ENCODE peak calls at places on chromosome 18, in five cellular contexts. W is adrenal gland, J is kidney epithelial cell, O is psoas muscle, R is left ventricle myocardium inferior. X is an unnamed sample.

GRCh38 chr18:56060967-56061541 is 473.1 kb upstream of the TCF4 start:
- DNase-seq in W (no peak), J (no peak), O (no peak), R (no peak), X (no peak)

GRCh38 chr18:48962857-48963554 is 12.2 kb upstream of the SMAD7 start:
- DNase-seq in W (no peak), J (no peak), O (no peak), R (no peak), X (no peak)

GRCh38 chr18:35464731-35465728 is 32.7 kb downstream of the INO80C start:
- DNase-seq in W (no peak), J (no peak), O (no peak), R (no peak), X (no peak)

GRCh38 chr18:62499263-62499650 is 23.6 kb upstream of the ZCCHC2 start:
- DNase-seq in W (no peak), J (no peak), O (no peak), R (no peak), X (no peak)

GRCh38 chr18:27771571-27771970 is 405.4 kb downstream of the CDH2 start:
- DNase-seq in W (no peak), J (no peak), O (no peak), R (no peak), X (no peak)

GRCh38 chr18:62335494-62335893 is 10.4 kb downstream of the TNFRSF11A start:
- DNase-seq in W (no peak), J (no peak), O (no peak), R (no peak), X (no peak)

GRCh38 chr18:61706516-61706915 is 186.3 kb downstream of the RNF152 start:
- DNase-seq in W (no peak), J (no peak), O (no peak), R (no peak), X (no peak)

GRCh38 chr18:38695559-38696270 is 1130.1 kb upstream of the CELF4 start:
- DNase-seq in W (no peak), J (peak), O (no peak), R (no peak), X (no peak)

GRCh38 chr18:26804474-26804873 is 61.0 kb downstream of the AQP4 start:
- DNase-seq in W (no peak), J (no peak), O (no peak), R (no peak), X (no peak)

GRCh38 chr18:63909870-63910269 is 2.1 kb downstream of the SERPINB10 start:
- DNase-seq in W (no peak), J (no peak), O (no peak), R (no peak), X (no peak)

GRCh38 chr18:63905361-63905760 is 2.4 kb upstream of the SERPINB10 start:
- DNase-seq in W (no peak), J (no peak), O (no peak), R (no peak), X (no peak)

GRCh38 chr18:63904694-63905093 is 3.1 kb upstream of the SERPINB10 start:
- DNase-seq in W (no peak), J (no peak), O (no peak), R (no peak), X (no peak)

GRCh38 chr18:63908858-63909257 is 1.1 kb downstream of the SERPINB10 start:
- DNase-seq in W (no peak), J (no peak), O (no peak), R (no peak), X (no peak)

GRCh38 chr18:63907649-63908048 is at the start of gene SERPINB10:
- DNase-seq in W (no peak), J (no peak), O (no peak), R (no peak), X (no peak)
- H3K4me3 ChIP-seq in W (no peak), J (no peak), O (no peak), R (no peak), X (no peak)

DNA sequence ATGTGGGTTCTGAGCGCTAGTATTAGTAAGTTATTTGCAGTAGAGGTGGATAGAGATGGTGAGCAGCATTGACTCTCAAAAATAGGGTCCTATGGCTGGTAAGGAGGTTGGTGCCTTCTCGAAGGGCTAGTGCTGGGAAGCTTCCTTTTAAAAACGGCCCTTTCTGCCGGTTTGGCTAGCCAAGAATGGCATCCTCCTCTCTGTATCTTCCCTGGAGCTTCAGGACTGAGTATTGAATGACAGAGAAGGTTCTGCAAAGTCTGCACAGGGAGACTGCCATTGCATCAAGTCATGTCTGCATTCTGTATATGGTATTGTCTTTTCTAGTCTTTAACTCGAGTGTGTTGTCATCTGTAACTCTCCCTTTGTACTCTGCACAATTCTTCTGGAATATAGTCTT is 1.0 kb downstream of the LDLRAD4 start:
- DNase-seq in W (no peak), J (no peak), O (no peak), R (no peak), X (no peak)
- H3K4me3 ChIP-seq in W (no peak), J (no peak), O (peak), R (peak), X (peak)

GRCh38 chr18:59264136-59264571 is 9.1 kb downstream of the RAX start:
- DNase-seq in W (no peak), J (no peak), O (no peak), R (no peak), X (no peak)

GRCh38 chr18:59265246-59266018 is 7.8 kb downstream of the RAX start:
- DNase-seq in W (no peak), J (no peak), O (no peak), R (no peak), X (no peak)

GRCh38 chr18:59266019-59266369 is 7.3 kb downstream of the RAX start:
- DNase-seq in W (no peak), J (no peak), O (no peak), R (no peak), X (no peak)

GRCh38 chr18:59263566-59264135 is 9.6 kb downstream of the RAX start:
- DNase-seq in W (no peak), J (no peak), O (no peak), R (no peak), X (no peak)

DNA sequence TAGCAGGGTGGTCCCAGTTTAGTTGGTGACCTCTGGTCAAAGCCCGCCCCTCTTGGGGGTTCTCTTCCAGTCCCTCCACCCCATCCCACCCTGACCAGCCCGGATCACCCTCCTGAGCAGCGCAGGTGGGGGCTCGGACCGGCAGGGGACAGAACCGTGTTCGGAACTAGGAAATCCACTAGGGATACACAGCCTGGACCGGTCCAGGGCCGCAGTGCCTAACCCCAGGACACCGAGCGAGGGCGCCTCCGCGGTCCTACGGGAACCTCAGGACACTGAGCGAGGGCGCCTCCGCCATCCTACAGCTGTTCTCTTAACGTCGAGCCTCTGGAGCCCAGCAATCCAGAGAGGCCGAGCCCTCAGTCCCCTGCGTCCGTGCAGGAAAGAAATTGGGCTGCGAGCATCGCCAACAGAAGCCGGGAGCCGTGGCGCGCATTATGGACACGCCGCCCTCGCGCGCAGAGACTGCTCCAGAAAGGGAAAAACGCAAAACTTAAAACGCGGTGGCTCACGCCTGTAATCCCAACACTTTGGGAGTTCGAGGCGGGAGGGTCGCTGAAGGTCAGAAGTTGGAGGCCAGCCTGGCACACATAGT is 8.5 kb downstream of the RAX start:
- DNase-seq in W (no peak), J (no peak), O (no peak), R (no peak), X (no peak)
- H3K4me3 ChIP-seq in W (no peak), J (no peak), O (peak), R (peak), X (no peak)

GRCh38 chr18:42298744-42299685 is 344.0 kb downstream of the PIK3C3 start:
- DNase-seq in W (peak), J (no peak), O (peak), R (peak), X (peak)
- H3K4me3 ChIP-seq in W (no peak), J (no peak), O (no peak), R (peak), X (peak)

DNA sequence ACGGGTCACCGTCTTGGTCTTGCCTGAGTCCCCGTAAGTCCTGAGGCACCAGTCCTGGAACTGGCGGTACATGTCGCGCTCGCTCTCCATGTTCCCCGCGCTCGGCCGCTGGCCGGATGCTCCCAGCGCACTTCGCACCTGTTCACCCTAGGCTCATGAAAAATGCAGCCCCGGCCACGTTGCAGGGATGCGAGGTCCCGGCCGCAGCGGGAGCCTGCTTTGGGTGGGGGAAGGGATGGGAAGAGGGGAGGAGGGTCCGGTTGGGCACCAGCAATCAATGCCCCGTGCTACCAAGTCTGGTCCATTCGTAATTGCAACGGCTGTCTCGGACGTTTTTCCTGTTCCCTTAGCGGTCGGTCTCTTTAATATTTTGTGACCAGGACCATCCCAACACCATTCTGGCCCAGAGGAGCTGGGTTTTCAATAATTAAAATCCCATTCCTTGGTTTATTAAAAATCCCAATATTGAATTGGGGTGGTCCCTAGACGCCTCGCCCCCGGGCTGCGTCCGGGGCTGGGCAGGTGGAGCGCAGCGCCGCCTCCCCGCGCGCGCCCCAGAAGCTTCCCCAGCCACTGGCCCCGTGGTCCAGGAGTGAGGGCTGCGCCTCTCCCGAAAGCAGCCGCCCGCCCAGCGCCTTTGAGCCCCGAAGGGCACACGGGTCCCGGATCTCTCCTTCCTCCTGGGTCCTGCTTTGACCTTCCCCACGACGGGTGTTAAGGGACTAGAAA is 1.4 kb downstream of the NOL4 start:
- DNase-seq in W (peak), J (no peak), O (no peak), R (no peak), X (no peak)
- H3K4me3 ChIP-seq in W (no peak), J (peak), O (peak), R (peak), X (no peak)

GRCh38 chr18:46686186-46686585 is 29.2 kb upstream of the LOXHD1 start:
- DNase-seq in W (no peak), J (no peak), O (no peak), R (no peak), X (no peak)
- H3K4me3 ChIP-seq in W (no peak), J (no peak), O (no peak), R (no peak), X (no peak)

GRCh38 chr18:74289137-74289536 is 2.6 kb downstream of the CYB5A start:
- DNase-seq in W (no peak), J (no peak), O (no peak), R (no peak), X (no peak)

GRCh38 chr18:74288730-74289129 is 3.0 kb downstream of the CYB5A start:
- DNase-seq in W (no peak), J (no peak), O (no peak), R (no peak), X (no peak)

GRCh38 chr18:74290831-74291770 is 662 bp downstream of the CYB5A start:
- DNase-seq in W (no peak), J (no peak), O (no peak), R (peak), X (peak)

GRCh38 chr18:74291771-74292540 is at the start of gene CYB5A:
- DNase-seq in W (peak), J (peak), O (peak), R (peak), X (peak)

DNA sequence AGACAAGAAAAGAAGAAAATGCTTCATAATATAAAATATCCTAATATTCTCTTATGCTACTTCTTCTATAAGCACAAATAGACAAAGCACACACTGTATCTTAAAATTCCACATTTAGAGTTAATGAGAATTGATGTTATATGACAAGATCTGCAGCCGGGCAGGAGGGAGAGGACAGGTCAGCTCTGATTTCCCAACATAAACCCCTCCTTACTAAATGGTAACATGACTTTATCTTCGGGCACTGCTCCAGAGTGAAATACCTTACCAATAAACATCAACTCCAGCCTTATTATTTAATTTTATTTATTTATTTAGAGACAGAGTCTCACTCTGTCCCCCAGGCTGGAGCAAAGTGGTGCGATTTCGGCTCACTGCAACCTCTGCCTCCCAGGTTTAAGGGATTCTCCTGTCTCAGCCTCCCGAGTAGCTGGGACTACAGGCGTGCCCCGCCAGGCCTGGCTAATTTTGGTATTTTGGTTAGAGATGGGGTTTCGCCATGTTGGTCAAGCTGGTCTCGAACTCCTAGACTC is 1.8 kb downstream of the CYB5A start:
- DNase-seq in W (no peak), J (no peak), O (no peak), R (no peak), X (no peak)
- H3K4me3 ChIP-seq in W (no peak), J (no peak), O (no peak), R (peak), X (peak)

GRCh38 chr18:54357082-54357659 is 487 bp downstream of the STARD6 start:
- DNase-seq in W (no peak), J (no peak), O (no peak), R (no peak), X (peak)
- H3K4me3 ChIP-seq in W (peak), J (peak), O (peak), R (peak), X (peak)

X was measured in uterus.